ENCODE peak calls at places on chromosome X, in eight cellular contexts. P is body of pancreas; I is naive thymus-derived CD4-positive, alpha-beta T cell; Z is heart right ventricle; N is MM.1S; S is tibial artery; L is endothelial cell of umbilical vein; F is CD8-positive, alpha-beta memory T cell. X is an unnamed sample.
A peak's percentile ranks its signal among the peaks of the same experiment; 100 is the strongest.

GRCh38 chrX:130975947-130976346 is 72.9 kb upstream of the ENOX2 start:
- DNase-seq in Z (no peak), F (no peak), S (no peak), N (peak; percentile 66), P (peak; percentile 61), I (peak; percentile 18), L (peak; percentile 60), X (no peak)

GRCh38 chrX:65537229-65537628 is 2.6 kb upstream of the LAS1L start:
- DNase-seq in P (no peak), N (no peak), F (no peak), Z (no peak), L (no peak), S (no peak), I (no peak), X (no peak)

GRCh38 chrX:101347859-101348451 is 587 bp downstream of the TIMM8A start:
- DNase-seq in P (no peak), S (no peak), Z (no peak), F (peak; percentile 2), I (no peak), N (no peak), L (peak; percentile 22), X (no peak)

GRCh38 chrX:35919536-35920309 is at the start of gene CFAP47:
- DNase-seq in P (peak; percentile 79), I (no peak), L (no peak), Z (no peak), F (no peak), N (peak; percentile 79), S (no peak), X (no peak)

GRCh38 chrX:3576886-3577516 is 136.4 kb downstream of the PRKX start:
- DNase-seq in S (no peak), L (no peak), I (no peak), P (no peak), N (no peak), Z (no peak), F (no peak), X (peak; percentile 17)

GRCh38 chrX:134294548-134294947 is 57.6 kb downstream of the CCDC160 start:
- DNase-seq in N (no peak), P (no peak), L (peak; percentile 1), F (no peak), I (no peak), S (no peak), Z (no peak), X (no peak)

GRCh38 chrX:108022491-108023089 is 22.3 kb upstream of the VSIG1 start:
- DNase-seq in I (no peak), L (peak; percentile 70), N (no peak), Z (no peak), S (no peak), F (no peak), P (no peak), X (no peak)

GRCh38 chrX:30889147-30890125 is at the start of gene TAB3:
- DNase-seq in N (peak; percentile 97), Z (peak; percentile 91), P (peak; percentile 96), F (peak; percentile 92), S (peak; percentile 94), I (peak; percentile 93), L (peak; percentile 97), X (peak; percentile 96)

GRCh38 chrX:122055450-122055849 is 1008.0 kb downstream of the GLUD2 start:
- DNase-seq in I (no peak), P (no peak), Z (no peak), L (no peak), S (no peak), N (no peak), F (no peak), X (no peak)

GRCh38 chrX:124829930-124830329 is 483.6 kb downstream of the SH2D1A start:
- DNase-seq in S (no peak), F (no peak), L (no peak), P (no peak), I (no peak), Z (no peak), N (no peak), X (no peak)

GRCh38 chrX:334331-334891 is 15.8 kb upstream of the GTPBP6 start:
- DNase-seq in F (no peak), N (no peak), Z (no peak), L (no peak), S (no peak), I (no peak), P (peak; percentile 5), X (peak; percentile 60)

GRCh38 chrX:132267392-132267791 is 48.1 kb upstream of the RAP2C start:
- DNase-seq in S (no peak), F (no peak), I (no peak), L (no peak), P (no peak), Z (no peak), N (no peak), X (no peak)

GRCh38 chrX:41921492-41922124 is 1.7 kb downstream of the CASK start:
- DNase-seq in F (no peak), Z (no peak), N (peak; percentile 18), S (peak; percentile 19), P (no peak), I (no peak), L (peak; percentile 28), X (no peak)

GRCh38 chrX:150253946-150254615 is 109.0 kb upstream of the MAMLD1 start:
- DNase-seq in S (no peak), P (no peak), Z (no peak), L (no peak), I (no peak), N (no peak), F (no peak), X (no peak)

GRCh38 chrX:30864383-30864785 is 24.7 kb downstream of the TAB3 start:
- DNase-seq in I (no peak), Z (no peak), N (no peak), F (no peak), P (no peak), L (no peak), S (peak; percentile 18), X (no peak)

GRCh38 chrX:152640039-152640818 is 2.5 kb downstream of the GABRQ start:
- DNase-seq in Z (no peak), P (no peak), I (no peak), L (no peak), N (no peak), F (no peak), S (no peak), X (no peak)

GRCh38 chrX:109742722-109743121 is 9.7 kb upstream of the ACSL4 start:
- DNase-seq in F (no peak), L (no peak), S (no peak), Z (no peak), I (no peak), P (no peak), N (no peak), X (no peak)

GRCh38 chrX:56000169-56000568 is 232.0 kb upstream of the KLF8 start:
- DNase-seq in L (no peak), I (no peak), F (no peak), Z (no peak), S (no peak), P (no peak), N (no peak), X (no peak)

DNA sequence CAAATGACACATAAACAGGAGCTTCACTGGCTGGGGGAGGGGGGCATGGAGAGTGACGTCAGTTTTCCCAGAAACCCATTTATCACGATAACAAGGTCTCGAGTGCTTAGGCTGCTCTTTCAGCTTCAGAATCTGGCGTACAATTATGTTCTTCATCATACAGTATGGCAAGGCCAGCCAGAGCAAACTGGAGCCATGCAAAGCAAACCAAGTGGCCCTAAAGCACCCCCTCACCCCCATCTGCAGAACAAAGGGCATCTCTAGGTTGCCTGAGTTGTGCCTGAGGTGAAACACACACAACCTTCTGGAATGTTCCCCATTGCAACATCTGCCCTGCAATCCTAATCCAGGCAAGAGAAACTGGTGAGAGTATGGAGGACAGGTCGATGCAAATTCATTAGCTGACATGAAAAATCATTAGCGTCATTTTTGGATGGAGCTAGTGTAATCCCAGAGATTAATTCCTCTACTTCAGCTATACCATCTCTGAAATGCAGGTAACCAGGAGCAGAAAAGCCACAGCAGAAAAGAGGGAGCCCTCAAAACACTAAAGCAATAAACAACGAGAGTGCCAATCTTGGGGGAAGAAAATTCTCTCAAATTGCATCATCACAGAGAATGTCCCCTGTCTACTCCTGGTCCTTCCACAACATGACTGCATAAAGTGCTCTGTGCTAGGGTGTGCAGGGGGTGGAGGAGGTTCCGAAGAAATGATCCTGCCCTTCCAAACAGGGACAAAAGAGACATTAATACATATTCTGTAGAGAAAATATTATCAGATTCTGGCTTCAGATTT is 1.8 kb downstream of the SEPTIN6 start:
- DNase-seq in P (no peak), F (peak; percentile 54), N (peak; percentile 32), I (peak; percentile 61), Z (no peak), L (no peak), S (no peak), X (no peak)
- H3K27ac ChIP-seq in P (no peak overlapping the region), F (peak overlapping the region; percentile 89), N (peak overlapping the region; percentile 73), I (peak overlapping the region; percentile 89), Z (peak overlapping the region; percentile 88), L (no peak overlapping the region), S (no peak overlapping the region), X (no peak overlapping the region)

GRCh38 chrX:135389717-135390116 is 32.0 kb upstream of the SMIM10L2A start:
- DNase-seq in I (no peak), P (no peak), L (no peak), Z (no peak), F (no peak), N (no peak), S (no peak), X (no peak)
- H3K27ac ChIP-seq in I (no peak overlapping the region), P (no peak overlapping the region), L (no peak overlapping the region), Z (no peak overlapping the region), F (no peak overlapping the region), N (no peak overlapping the region), S (no peak overlapping the region), X (no peak overlapping the region)

DNA sequence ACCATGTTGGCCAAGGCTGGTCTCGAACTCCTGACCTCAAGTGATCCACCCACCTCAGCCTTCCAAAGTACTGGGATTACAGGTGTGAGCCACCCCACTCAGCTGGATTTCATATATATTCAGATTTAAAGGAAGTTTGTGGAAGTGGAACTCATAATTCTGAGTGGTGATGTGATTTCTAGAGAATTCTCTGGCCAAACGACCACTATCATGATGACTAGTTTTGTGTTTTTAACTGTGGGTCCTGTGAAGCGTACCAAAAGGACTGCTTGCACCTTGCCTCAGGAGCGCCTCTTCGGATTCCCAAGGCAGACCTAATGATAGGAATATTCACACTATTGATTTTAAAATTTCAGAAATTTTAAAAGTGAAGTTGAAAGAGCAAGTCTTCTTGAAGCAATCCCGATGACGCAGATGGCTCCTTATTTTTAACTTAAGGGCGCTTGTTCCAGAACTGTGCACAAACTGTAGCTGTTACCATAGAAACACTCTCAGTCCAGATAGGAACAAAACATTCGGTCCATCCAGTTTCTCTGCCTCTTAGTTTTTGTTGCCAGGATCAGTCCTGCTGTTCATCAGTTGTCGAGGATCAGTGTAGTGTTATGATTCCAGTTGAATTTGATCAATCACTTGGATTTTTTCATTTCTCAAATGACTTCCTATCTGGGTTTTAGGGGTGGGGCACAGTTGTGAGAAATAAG is 51.7 kb upstream of the CLCN4 start:
- DNase-seq in F (no peak), I (no peak), N (no peak), P (no peak), S (peak; percentile 33), Z (no peak), L (no peak), X (no peak)
- H3K27ac ChIP-seq in F (no peak overlapping the region), I (peak overlapping the region; percentile 20), N (peak overlapping the region; percentile 97), P (no peak overlapping the region), S (peak overlapping the region; percentile 80), Z (no peak overlapping the region), L (no peak overlapping the region), X (peak overlapping the region; percentile 50)

DNA sequence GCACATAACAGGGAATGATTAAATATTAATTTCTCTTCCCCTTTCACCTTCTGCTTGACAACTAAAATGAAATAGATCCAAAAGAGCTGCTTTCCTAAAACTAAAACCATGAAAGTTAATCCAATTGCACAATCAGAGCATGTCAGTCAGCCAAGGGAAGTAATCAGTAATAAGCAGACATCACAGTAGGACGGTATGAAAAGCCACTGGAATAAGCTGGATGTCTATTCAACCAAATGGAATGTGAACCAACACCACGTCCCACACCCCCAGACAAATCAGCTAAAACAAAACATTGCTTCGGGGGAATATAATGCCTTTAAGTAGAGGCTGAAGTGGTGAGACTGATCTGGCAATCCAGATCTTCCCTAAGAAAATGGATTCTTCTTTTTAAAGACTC is 859.4 kb upstream of the FTHL17 start:
- DNase-seq in L (no peak), Z (no peak), F (no peak), N (no peak), P (no peak), I (no peak), S (no peak), X (no peak)
- H3K27ac ChIP-seq in L (no peak overlapping the region), Z (no peak overlapping the region), F (no peak overlapping the region), N (no peak overlapping the region), P (no peak overlapping the region), I (no peak overlapping the region), S (no peak overlapping the region), X (no peak overlapping the region)

X was measured in heart left ventricle.